ENCODE peak calls at places on chromosomes 12 and 14, in eight cellular contexts. K is MCF 10A, U is lower leg skin, B is right lobe of liver, S is pancreas, O is upper lobe of right lung, C is tibial artery, D is ovary. M is an unnamed sample.

GRCh38 chr12:123041042-123041531 is 60.6 kb downstream of the ARL6IP4 start:
- DNase-seq in U (no peak), C (no peak), S (no peak), B (no peak), D (no peak), K (no peak), O (no peak), M (peak)

GRCh38 chr14:99946652-99947489 is 118.4 kb upstream of the EVL start:
- DNase-seq in U (no peak), C (no peak), D (peak), O (no peak), B (no peak), S (peak), K (peak), M (no peak)

GRCh38 chr12:93776581-93777018 is 99.4 kb downstream of the CRADD start:
- DNase-seq in B (no peak), O (no peak), K (peak), U (no peak), C (no peak), S (no peak), D (no peak), M (no peak)

GRCh38 chr12:89949457-89950195 is 241.0 kb upstream of the ATP2B1 start:
- DNase-seq in K (peak), S (no peak), U (no peak), C (no peak), D (no peak), B (no peak), O (no peak), M (no peak)

GRCh38 chr12:42126963-42127362 is 17.7 kb downstream of the GXYLT1 start:
- DNase-seq in U (no peak), C (no peak), S (no peak), B (no peak), O (no peak), K (no peak), D (no peak), M (no peak)

GRCh38 chr14:23910081-23910875 is 43.3 kb upstream of the DHRS4 start:
- DNase-seq in O (no peak), C (no peak), S (peak), D (no peak), B (no peak), K (peak), U (no peak), M (no peak)

GRCh38 chr12:117660896-117661295 is 299.5 kb upstream of the NOS1 start:
- DNase-seq in O (no peak), U (no peak), S (no peak), K (no peak), B (no peak), D (no peak), C (no peak), M (no peak)

GRCh38 chr14:32473476-32473875 is 144.4 kb downstream of the AKAP6 start:
- DNase-seq in D (no peak), B (peak), C (no peak), S (peak), U (peak), K (peak), O (no peak), M (no peak)

GRCh38 chr14:58297412-58297761 is 968 bp upstream of the ARID4A start:
- DNase-seq in B (no peak), S (no peak), C (no peak), K (no peak), U (peak), O (peak), D (no peak), M (no peak)

GRCh38 chr14:61477845-61478438 is 156.6 kb downstream of the PRKCH start:
- DNase-seq in B (peak), O (peak), S (peak), K (peak), C (peak), U (peak), D (no peak), M (no peak)

GRCh38 chr12:115895247-115895646 is 382.2 kb downstream of the MED13L start:
- DNase-seq in O (no peak), D (no peak), K (peak), S (no peak), B (no peak), U (peak), C (no peak), M (no peak)
- TF ChIP-seq CTCF in O (no peak), D (no peak), K (peak), S (no peak), B (no peak), U (no peak), C (no peak), M (peak)

GRCh38 chr12:61996717-61997116 is 263.5 kb upstream of the USP15 start:
- DNase-seq in K (no peak), U (no peak), S (no peak), D (no peak), B (no peak), C (no peak), O (no peak), M (no peak)

GRCh38 chr12:61991663-61992062 is 268.5 kb upstream of the USP15 start:
- DNase-seq in D (no peak), K (no peak), B (no peak), S (no peak), C (no peak), U (no peak), O (no peak), M (no peak)

DNA sequence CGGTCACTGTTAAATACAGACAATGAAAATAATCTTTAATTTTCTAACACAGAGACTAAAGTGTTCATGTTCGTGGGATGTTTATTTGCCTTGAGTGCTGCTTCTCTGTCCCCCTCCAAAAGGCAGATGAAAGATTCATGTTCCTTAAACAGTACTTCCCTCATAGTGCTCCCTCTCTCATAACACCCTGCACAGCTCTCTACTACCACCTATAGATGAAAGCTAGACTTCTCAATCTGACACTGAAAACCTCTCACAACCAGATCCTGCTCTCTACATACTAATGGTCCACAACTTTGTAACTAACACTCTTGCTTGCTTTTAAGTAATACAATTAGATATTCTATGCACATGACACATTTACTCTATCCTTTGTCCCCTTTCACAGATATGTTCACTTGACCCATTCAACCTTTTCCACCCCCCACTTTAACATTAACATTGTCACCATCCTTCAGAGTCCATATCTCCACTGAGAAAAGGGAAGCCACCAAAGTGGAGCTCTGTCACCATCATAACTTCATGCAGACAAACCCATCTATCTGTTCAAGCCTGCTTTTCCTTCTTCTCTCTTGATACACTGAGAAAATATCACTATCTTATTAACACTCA is 266.4 kb upstream of the USP15 start:
- DNase-seq in U (no peak), D (no peak), S (no peak), B (no peak), O (no peak), C (no peak), K (peak), M (no peak)
- TF ChIP-seq CTCF in U (no peak), D (no peak), S (peak), B (peak), O (peak), C (peak), K (peak), M (peak)

DNA sequence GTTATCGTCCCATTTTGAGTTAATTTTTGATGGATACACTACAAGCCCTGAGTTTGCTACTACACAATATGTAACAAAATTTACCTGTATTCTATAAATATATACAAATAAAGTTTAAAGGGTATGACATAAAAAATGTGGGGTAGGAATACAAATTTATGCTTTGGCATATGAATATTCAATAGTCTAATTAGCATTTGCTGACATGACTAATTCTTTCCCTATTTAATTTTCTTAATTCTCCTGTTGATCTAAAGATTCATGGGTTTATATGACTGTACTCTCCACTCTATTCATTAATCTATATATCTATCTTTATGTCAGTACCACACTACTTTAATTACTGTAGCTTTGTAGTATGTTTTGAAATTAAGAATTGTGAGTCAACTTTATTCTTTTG is 1840.7 kb upstream of the FLRT2 start:
- DNase-seq in D (no peak), S (no peak), U (no peak), C (no peak), B (no peak), K (no peak), O (no peak), M (no peak)
- TF ChIP-seq CTCF in D (no peak), S (no peak), U (no peak), C (no peak), B (no peak), K (no peak), O (no peak), M (no peak)

DNA sequence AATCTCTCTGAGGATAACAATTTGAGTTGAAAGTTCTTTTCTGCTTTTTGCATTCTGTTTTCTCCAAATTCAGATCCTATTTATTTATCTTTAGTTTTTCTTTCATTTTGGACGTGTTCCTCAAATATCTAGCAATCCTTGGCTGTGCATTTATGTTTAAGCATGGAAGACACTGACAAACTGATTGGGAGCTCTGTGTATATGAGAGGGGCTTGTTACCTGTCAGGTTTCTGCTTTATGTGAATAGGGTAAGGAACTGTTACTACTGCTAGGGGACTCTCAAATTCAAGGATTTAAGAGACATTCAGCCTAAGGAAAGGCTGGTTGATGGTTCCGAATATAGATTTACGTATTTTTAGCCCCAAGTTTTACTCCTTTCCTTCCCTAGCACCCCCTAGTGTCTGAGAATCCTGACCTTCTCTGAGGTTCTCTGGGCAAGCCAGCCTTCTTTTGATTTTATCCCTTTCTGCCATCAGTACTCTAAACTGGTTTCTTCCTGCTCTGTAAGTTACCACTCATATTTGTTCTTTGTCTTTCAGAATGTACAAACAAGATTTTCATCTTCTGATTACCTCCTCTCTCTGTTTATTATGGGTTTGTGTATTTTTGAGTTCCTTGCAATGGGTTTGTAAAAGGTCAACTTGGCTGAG is 30.5 kb downstream of the YLPM1 start:
- DNase-seq in O (no peak), C (no peak), S (no peak), D (no peak), U (no peak), K (peak), B (no peak), M (no peak)
- TF ChIP-seq CTCF in O (peak), C (peak), S (no peak), D (no peak), U (no peak), K (no peak), B (no peak), M (peak)

GRCh38 chr14:101359221-101360044 is 201.9 kb upstream of the DIO3 start:
- DNase-seq in B (no peak), K (no peak), O (no peak), U (peak), S (no peak), C (peak), D (peak), M (no peak)

GRCh38 chr14:101357038-101357437 is 204.3 kb upstream of the DIO3 start:
- DNase-seq in U (no peak), D (peak), K (no peak), S (no peak), O (no peak), B (no peak), C (no peak), M (no peak)

GRCh38 chr14:101358320-101358569 is 203.1 kb upstream of the DIO3 start:
- DNase-seq in D (peak), S (no peak), U (peak), K (no peak), O (no peak), C (no peak), B (no peak), M (no peak)

GRCh38 chr14:101358726-101359125 is 202.6 kb upstream of the DIO3 start:
- DNase-seq in S (no peak), C (no peak), U (peak), K (no peak), D (peak), B (no peak), O (no peak), M (no peak)

DNA sequence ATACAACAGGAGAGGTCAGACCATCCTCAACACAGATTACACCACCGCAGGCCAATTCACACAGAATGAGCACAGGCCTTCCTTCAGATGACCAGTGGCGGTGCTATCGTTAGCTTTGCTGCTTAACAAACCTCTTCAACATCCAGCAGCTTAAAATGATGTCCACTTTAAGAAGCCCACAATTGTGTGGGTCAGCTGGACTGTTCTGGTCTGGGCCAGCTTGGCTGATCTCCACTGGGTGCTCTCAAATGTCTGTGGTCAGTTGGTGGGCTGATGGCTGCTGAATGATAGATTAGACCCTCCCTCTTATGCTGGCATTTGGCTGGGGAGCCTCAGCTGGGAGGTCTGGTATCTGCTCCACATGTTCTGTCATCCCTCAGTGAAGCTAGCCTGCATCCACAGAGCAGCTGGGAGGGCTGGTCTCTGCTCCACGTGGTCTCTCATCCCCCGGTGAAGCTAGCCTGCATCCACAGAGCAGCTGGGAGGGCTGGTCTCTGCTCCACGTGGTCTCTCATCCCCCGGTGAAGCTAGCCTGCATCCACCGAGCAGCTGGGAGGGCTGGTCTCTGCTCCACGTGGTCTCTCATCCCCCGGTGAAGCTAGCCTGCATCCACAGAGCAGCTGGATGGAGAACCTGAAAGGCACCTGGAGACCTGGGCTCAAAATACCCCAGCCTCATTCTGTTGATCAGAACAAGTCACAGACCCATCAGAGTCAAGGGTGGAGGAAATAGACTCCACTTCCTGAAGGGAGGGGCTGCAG is 203.6 kb upstream of the DIO3 start:
- DNase-seq in K (no peak), S (no peak), B (no peak), U (peak), C (no peak), D (peak), O (no peak), M (no peak)
- TF ChIP-seq CTCF in K (no peak), S (no peak), B (no peak), U (no peak), C (no peak), D (no peak), O (no peak), M (no peak)

GRCh38 chr14:68449565-68450295 is 343.1 kb downstream of the ZFP36L1 start:
- DNase-seq in B (no peak), D (no peak), O (no peak), C (no peak), K (no peak), S (no peak), U (no peak), M (no peak)
- TF ChIP-seq CTCF in B (no peak), D (no peak), O (no peak), C (no peak), K (no peak), S (no peak), U (no peak), M (no peak)

GRCh38 chr12:9940370-9940769 is 8.2 kb upstream of the CLEC2A start:
- DNase-seq in U (no peak), K (peak), B (no peak), O (no peak), C (no peak), S (no peak), D (no peak), M (no peak)
- TF ChIP-seq CTCF in U (no peak), K (peak), B (peak), O (peak), C (no peak), S (no peak), D (no peak), M (peak)

GRCh38 chr12:92467886-92468285 is 234.9 kb upstream of the PLEKHG7 start:
- DNase-seq in D (no peak), K (no peak), S (no peak), B (no peak), U (no peak), C (no peak), O (no peak), M (no peak)

GRCh38 chr12:92468358-92469020 is 234.3 kb upstream of the PLEKHG7 start:
- DNase-seq in B (no peak), S (no peak), O (no peak), D (no peak), K (no peak), U (no peak), C (no peak), M (no peak)

GRCh38 chr12:92470608-92471021 is 232.2 kb upstream of the PLEKHG7 start:
- DNase-seq in B (no peak), D (no peak), C (no peak), O (no peak), K (no peak), S (no peak), U (no peak), M (no peak)

GRCh38 chr12:92471551-92471950 is 231.2 kb upstream of the PLEKHG7 start:
- DNase-seq in C (no peak), O (no peak), S (no peak), U (no peak), B (no peak), K (no peak), D (no peak), M (no peak)

DNA sequence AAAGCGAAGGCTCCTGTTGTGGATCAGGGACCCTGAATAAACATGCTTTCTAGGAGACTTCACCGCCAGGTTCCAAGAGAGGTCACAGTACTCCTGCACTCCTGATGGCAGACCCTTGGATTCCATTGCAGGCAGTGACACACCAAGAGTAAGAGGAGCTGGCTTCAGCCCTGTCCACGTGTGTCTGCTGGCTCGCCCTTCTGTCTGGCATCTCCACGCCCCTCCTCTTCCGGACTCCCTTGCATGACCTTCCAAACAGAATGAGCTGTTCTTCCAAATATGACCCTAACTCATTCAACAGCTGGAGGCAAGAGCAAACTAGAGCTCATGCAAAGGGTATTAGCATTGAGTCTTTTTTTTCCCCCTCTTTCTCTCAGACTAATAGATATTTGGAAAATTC is 233.0 kb upstream of the PLEKHG7 start:
- DNase-seq in D (peak), U (no peak), K (peak), B (no peak), O (no peak), S (no peak), C (no peak), M (no peak)
- TF ChIP-seq CTCF in D (no peak), U (no peak), K (no peak), B (no peak), O (no peak), S (no peak), C (no peak), M (no peak)

M was measured in chondrocyte.